ENCODE peak calls at places on chromosomes 16 and 17, in six cellular contexts. One of them, this sample, is unnamed.

GRCh38 chr17:19769946-19770652 is 22.0 kb upstream of the ALDH3A1 start:
- DNase-seq in left ventricle myocardium inferior: no peak
- DNase-seq in GM23338: no peak
- DNase-seq in ascending aorta: no peak
- DNase-seq in body of pancreas: no peak
- DNase-seq in endothelial cell of umbilical vein: peak; percentile 91
- DNase-seq in this sample: no peak

GRCh38 chr17:39225308-39225973 is at the start of gene STAC2:
- DNase-seq in ascending aorta: no peak
- DNase-seq in GM23338: no peak
- DNase-seq in left ventricle myocardium inferior: no peak
- DNase-seq in endothelial cell of umbilical vein: no peak
- DNase-seq in body of pancreas: no peak
- DNase-seq in this sample: peak; percentile 46

GRCh38 chr17:68593331-68593710 is 7.8 kb downstream of the FAM20A start:
- DNase-seq in body of pancreas: no peak
- DNase-seq in left ventricle myocardium inferior: no peak
- DNase-seq in endothelial cell of umbilical vein: no peak
- DNase-seq in ascending aorta: no peak
- DNase-seq in GM23338: no peak
- DNase-seq in this sample: no peak

GRCh38 chr17:49694847-49695697 is 12.7 kb downstream of the SLC35B1 start:
- DNase-seq in body of pancreas: peak; percentile 50
- DNase-seq in left ventricle myocardium inferior: peak; percentile 51
- DNase-seq in GM23338: peak; percentile 75
- DNase-seq in endothelial cell of umbilical vein: peak; percentile 31
- DNase-seq in ascending aorta: no peak
- DNase-seq in this sample: no peak

GRCh38 chr17:3712811-3713463 is 10.8 kb upstream of the HASPIN start:
- DNase-seq in ascending aorta: no peak
- DNase-seq in left ventricle myocardium inferior: no peak
- DNase-seq in GM23338: no peak
- DNase-seq in endothelial cell of umbilical vein: no peak
- DNase-seq in body of pancreas: no peak
- DNase-seq in this sample: no peak

GRCh38 chr17:45227631-45228120 is 6.0 kb downstream of the FMNL1 start:
- DNase-seq in endothelial cell of umbilical vein: no peak
- DNase-seq in ascending aorta: no peak
- DNase-seq in body of pancreas: no peak
- DNase-seq in left ventricle myocardium inferior: no peak
- DNase-seq in GM23338: no peak
- DNase-seq in this sample: no peak

GRCh38 chr16:24977673-24978065 is 37.5 kb downstream of the ARHGAP17 start:
- DNase-seq in endothelial cell of umbilical vein: peak; percentile 64
- DNase-seq in body of pancreas: no peak
- DNase-seq in ascending aorta: peak; percentile 58
- DNase-seq in left ventricle myocardium inferior: no peak
- DNase-seq in GM23338: peak; percentile 38
- DNase-seq in this sample: no peak

GRCh38 chr16:22008215-22009142 is 568 bp downstream of the MOSMO start:
- DNase-seq in endothelial cell of umbilical vein: no peak
- DNase-seq in GM23338: peak; percentile 62
- DNase-seq in left ventricle myocardium inferior: no peak
- DNase-seq in ascending aorta: peak; percentile 69
- DNase-seq in body of pancreas: peak; percentile 22
- DNase-seq in this sample: peak; percentile 59

GRCh38 chr17:79942011-79942405 is 93.7 kb downstream of the TBC1D16 start:
- DNase-seq in ascending aorta: no peak
- DNase-seq in endothelial cell of umbilical vein: no peak
- DNase-seq in body of pancreas: no peak
- DNase-seq in left ventricle myocardium inferior: peak; percentile 5
- DNase-seq in GM23338: no peak
- DNase-seq in this sample: peak; percentile 12

GRCh38 chr16:51181495-51181795 is 30.4 kb upstream of the SALL1 start:
- DNase-seq in body of pancreas: no peak
- DNase-seq in endothelial cell of umbilical vein: no peak
- DNase-seq in GM23338: peak; percentile 89
- DNase-seq in ascending aorta: no peak
- DNase-seq in left ventricle myocardium inferior: no peak
- DNase-seq in this sample: no peak

GRCh38 chr17:35214631-35215273 is 20.6 kb upstream of the SLC35G3 start:
- DNase-seq in ascending aorta: no peak
- DNase-seq in left ventricle myocardium inferior: no peak
- DNase-seq in GM23338: no peak
- DNase-seq in body of pancreas: no peak
- DNase-seq in endothelial cell of umbilical vein: no peak
- DNase-seq in this sample: no peak

GRCh38 chr17:37678036-37678435 is 34.8 kb upstream of the DDX52 start:
- DNase-seq in GM23338: no peak
- DNase-seq in endothelial cell of umbilical vein: no peak
- DNase-seq in left ventricle myocardium inferior: no peak
- DNase-seq in ascending aorta: no peak
- DNase-seq in body of pancreas: no peak
- DNase-seq in this sample: no peak

GRCh38 chr16:88200896-88201185 is 181.9 kb upstream of the ZNF469 start:
- DNase-seq in GM23338: no peak
- DNase-seq in endothelial cell of umbilical vein: no peak
- DNase-seq in body of pancreas: no peak
- DNase-seq in left ventricle myocardium inferior: no peak
- DNase-seq in ascending aorta: no peak
- DNase-seq in this sample: no peak

GRCh38 chr17:38671939-38672720 is 2.6 kb downstream of the EPOP start:
- DNase-seq in ascending aorta: no peak
- DNase-seq in body of pancreas: no peak
- DNase-seq in left ventricle myocardium inferior: no peak
- DNase-seq in GM23338: peak; percentile 82
- DNase-seq in endothelial cell of umbilical vein: no peak
- DNase-seq in this sample: no peak

GRCh38 chr17:6894206-6894528 is 62.6 kb upstream of the TEKT1 start:
- DNase-seq in GM23338: peak; percentile 90
- DNase-seq in body of pancreas: no peak
- DNase-seq in ascending aorta: no peak
- DNase-seq in endothelial cell of umbilical vein: peak; percentile 28
- DNase-seq in left ventricle myocardium inferior: no peak
- DNase-seq in this sample: no peak

GRCh38 chr16:83738926-83739503 is 68.8 kb upstream of the HSBP1 start:
- DNase-seq in ascending aorta: no peak
- DNase-seq in left ventricle myocardium inferior: no peak
- DNase-seq in GM23338: no peak
- DNase-seq in endothelial cell of umbilical vein: no peak
- DNase-seq in body of pancreas: no peak
- DNase-seq in this sample: no peak

GRCh38 chr17:41717408-41718286 is 5.5 kb downstream of the GAST start:
- DNase-seq in ascending aorta: no peak
- DNase-seq in left ventricle myocardium inferior: no peak
- DNase-seq in GM23338: no peak
- DNase-seq in endothelial cell of umbilical vein: peak; percentile 18
- DNase-seq in body of pancreas: no peak
- DNase-seq in this sample: no peak

GRCh38 chr17:35244345-35245195 is 1.7 kb downstream of the SLFN5 start:
- DNase-seq in body of pancreas: peak; percentile 38
- DNase-seq in endothelial cell of umbilical vein: peak; percentile 70
- DNase-seq in ascending aorta: peak; percentile 91
- DNase-seq in GM23338: peak; percentile 52
- DNase-seq in left ventricle myocardium inferior: peak; percentile 65
- DNase-seq in this sample: peak; percentile 60

GRCh38 chr16:69514366-69514765 is 51.4 kb upstream of the NFAT5 start:
- DNase-seq in left ventricle myocardium inferior: no peak
- DNase-seq in body of pancreas: no peak
- DNase-seq in endothelial cell of umbilical vein: no peak
- DNase-seq in GM23338: no peak
- DNase-seq in ascending aorta: no peak
- DNase-seq in this sample: no peak

DNA sequence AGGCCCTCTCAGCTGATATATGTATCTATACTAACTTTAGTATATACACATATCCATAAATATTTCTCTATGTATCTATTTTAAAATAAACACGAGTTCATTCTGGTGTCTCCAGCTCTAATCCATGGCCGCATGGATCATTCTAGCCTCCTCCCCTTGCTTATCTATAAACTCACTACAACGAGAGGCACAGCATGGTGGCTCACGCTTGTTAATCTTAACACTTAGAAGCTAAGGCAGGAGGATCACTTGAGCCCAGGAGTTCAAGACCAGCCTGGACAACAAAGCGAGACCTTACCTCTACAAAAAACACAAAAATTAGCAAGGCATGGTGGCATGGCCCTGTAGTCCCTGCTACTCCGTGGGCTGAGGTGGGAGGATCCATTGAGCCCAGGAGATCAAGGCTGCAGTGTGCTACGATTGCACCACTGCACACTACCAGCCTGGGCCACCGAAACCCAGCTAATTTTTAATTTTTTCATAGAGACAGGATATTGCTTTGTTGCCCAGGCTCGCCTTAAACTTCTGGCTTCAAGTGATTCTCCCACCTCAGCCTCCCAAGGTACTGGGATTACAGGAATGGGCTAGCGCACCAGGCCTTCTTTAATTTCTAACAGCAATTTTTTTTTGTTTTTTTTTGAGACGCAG is 3.9 kb upstream of the ZNF207 start:
- DNase-seq in left ventricle myocardium inferior: no peak
- DNase-seq in endothelial cell of umbilical vein: no peak
- DNase-seq in GM23338: no peak
- DNase-seq in body of pancreas: no peak
- DNase-seq in ascending aorta: no peak
- DNase-seq in this sample: no peak
- H3K4me1 ChIP-seq in left ventricle myocardium inferior: peaks cover 43% of the 10 kb centered on the region
- H3K4me1 ChIP-seq in endothelial cell of umbilical vein: peaks cover 8% of the 10 kb centered on the region
- H3K4me1 ChIP-seq in GM23338: peaks cover 3% of the 10 kb centered on the region
- H3K4me1 ChIP-seq in body of pancreas: peaks cover 20% of the 10 kb centered on the region
- H3K4me1 ChIP-seq in ascending aorta: peaks cover 10% of the 10 kb centered on the region
- H3K4me1 ChIP-seq in this sample: peaks cover 16% of the 10 kb centered on the region

GRCh38 chr17:46925185-46925858 is 2.4 kb downstream of the GOSR2 start:
- DNase-seq in GM23338: no peak
- DNase-seq in endothelial cell of umbilical vein: no peak
- DNase-seq in ascending aorta: no peak
- DNase-seq in left ventricle myocardium inferior: no peak
- DNase-seq in body of pancreas: no peak
- DNase-seq in this sample: no peak
- TF ChIP-seq CTCF in GM23338: no peak
- TF ChIP-seq CTCF in endothelial cell of umbilical vein: no peak
- TF ChIP-seq CTCF in ascending aorta: no peak
- TF ChIP-seq CTCF in left ventricle myocardium inferior: no peak
- TF ChIP-seq CTCF in body of pancreas: no peak
- TF ChIP-seq CTCF in this sample: no peak

DNA sequence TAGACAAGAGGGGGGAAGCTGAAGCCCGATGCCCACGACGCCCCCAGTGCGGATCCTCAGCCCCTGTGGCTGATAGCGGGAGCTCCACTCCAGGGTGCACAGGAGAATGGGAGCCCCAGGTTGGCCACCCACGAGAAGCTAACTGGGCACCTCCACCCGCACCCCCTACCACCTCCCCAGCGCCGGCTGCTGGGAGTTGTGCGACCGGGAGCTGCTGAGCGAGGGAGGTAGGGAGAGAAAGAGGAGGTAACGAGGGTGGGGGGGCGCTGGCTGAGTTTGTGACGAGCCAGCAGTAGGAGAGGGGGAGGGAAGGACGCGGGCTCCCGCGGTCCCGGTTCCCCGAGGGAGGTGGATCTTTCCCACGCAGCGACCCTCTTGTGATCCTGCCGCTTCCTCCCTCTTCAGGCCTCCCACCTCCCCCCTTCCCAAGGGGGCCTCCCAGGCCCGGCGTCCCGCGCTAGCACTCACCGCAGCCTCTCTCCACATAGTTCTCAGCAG is at the start of gene GRIN2A:
- DNase-seq in left ventricle myocardium inferior: no peak
- DNase-seq in GM23338: peak; percentile 57
- DNase-seq in endothelial cell of umbilical vein: no peak
- DNase-seq in ascending aorta: no peak
- DNase-seq in body of pancreas: no peak
- DNase-seq in this sample: no peak
- H3K4me3 ChIP-seq in left ventricle myocardium inferior: peak within 1 kb of the TSS; percentile 61
- H3K4me3 ChIP-seq in GM23338: peak within 1 kb of the TSS; percentile 84
- H3K4me3 ChIP-seq in endothelial cell of umbilical vein: no peak within 1 kb of the TSS
- H3K4me3 ChIP-seq in ascending aorta: peak within 1 kb of the TSS; percentile 59
- H3K4me3 ChIP-seq in body of pancreas: no peak within 1 kb of the TSS
- H3K4me3 ChIP-seq in this sample: no peak within 1 kb of the TSS

DNA sequence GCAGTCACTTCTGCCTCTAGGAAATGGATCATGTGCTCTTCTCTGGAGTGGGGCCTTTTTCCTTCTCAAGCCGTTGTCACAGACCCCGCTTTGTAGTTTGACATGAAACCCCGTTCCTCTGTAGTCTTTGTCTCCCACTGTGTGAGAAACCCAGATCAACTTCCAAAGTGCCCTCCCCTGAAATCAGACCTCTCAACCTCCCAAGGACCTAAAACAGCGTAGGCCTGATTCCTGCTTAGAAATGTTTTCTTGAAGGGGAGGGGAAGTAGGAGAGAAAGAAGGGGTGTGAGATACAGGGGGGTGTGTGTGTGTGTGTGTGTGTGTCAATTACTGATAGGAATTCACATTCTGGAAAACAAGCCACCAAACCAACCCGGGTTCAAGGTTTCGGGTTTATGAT is 1.5 kb downstream of the UBE2O start:
- DNase-seq in body of pancreas: no peak
- DNase-seq in GM23338: no peak
- DNase-seq in left ventricle myocardium inferior: no peak
- DNase-seq in ascending aorta: no peak
- DNase-seq in endothelial cell of umbilical vein: no peak
- DNase-seq in this sample: no peak
- H3K4me1 ChIP-seq in body of pancreas: peaks cover 23% of the 10 kb centered on the region
- H3K4me1 ChIP-seq in GM23338: peaks cover 51% of the 10 kb centered on the region
- H3K4me1 ChIP-seq in left ventricle myocardium inferior: peaks cover 65% of the 10 kb centered on the region
- H3K4me1 ChIP-seq in ascending aorta: peaks cover 12% of the 10 kb centered on the region
- H3K4me1 ChIP-seq in endothelial cell of umbilical vein: peaks cover 20% of the 10 kb centered on the region
- H3K4me1 ChIP-seq in this sample: peaks cover 12% of the 10 kb centered on the region